ENCODE peak calls at places on chromosomes 16 and 17, in nine cellular contexts. X, Y, G, Z, B, V, S, R and D are unnamed samples.
A peak's percentile ranks its signal among the peaks of the same experiment; 100 is the strongest.

GRCh38 chr16:68724797-68725196 is 12.3 kb upstream of the CDH1 start:
- DNase-seq in X (no peak), Y (no peak), G (no peak), Z (no peak), B (no peak), V (no peak), S (no peak), R (no peak), D (no peak)

GRCh38 chr17:17315142-17315821 is 12.1 kb downstream of the NT5M start:
- DNase-seq in X (no peak), Y (no peak), G (no peak), Z (peak; percentile 65), B (no peak), V (no peak), S (no peak), R (no peak), D (peak; percentile 28)

GRCh38 chr17:3750926-3751325 is 27.2 kb downstream of the HASPIN start:
- DNase-seq in X (no peak), Y (no peak), G (no peak), Z (no peak), B (no peak), V (no peak), S (no peak), R (no peak), D (no peak)

GRCh38 chr16:49858200-49859129 is 2.6 kb upstream of the ZNF423 start:
- DNase-seq in X (no peak), Y (peak; percentile 68), G (no peak), Z (no peak), B (peak; percentile 64), V (peak; percentile 78), S (no peak), R (no peak), D (peak; percentile 86)

GRCh38 chr17:41768682-41769288 is 17.7 kb downstream of the JUP start:
- DNase-seq in X (no peak), Y (no peak), G (no peak), Z (no peak), B (no peak), V (no peak), S (no peak), R (no peak), D (no peak)

GRCh38 chr16:19607610-19608280 is 52.2 kb downstream of the VPS35L start:
- DNase-seq in X (no peak), Y (no peak), G (no peak), Z (no peak), B (no peak), V (no peak), S (no peak), R (peak; percentile 87), D (no peak)

GRCh38 chr16:68374251-68374805 is 63.5 kb downstream of the PRMT7 start:
- DNase-seq in X (no peak), Y (no peak), G (no peak), Z (no peak), B (no peak), V (no peak), S (no peak), R (no peak), D (no peak)

GRCh38 chr17:78341559-78342437 is 18.1 kb downstream of the SOCS3 start:
- DNase-seq in X (no peak), Y (peak; percentile 86), G (peak; percentile 49), Z (peak; percentile 47), B (peak; percentile 62), V (peak; percentile 88), S (peak; percentile 49), R (peak; percentile 82), D (peak; percentile 91)

GRCh38 chr16:19696312-19696711 is 21.7 kb downstream of the KNOP1 start:
- DNase-seq in X (peak; percentile 67), Y (peak; percentile 82), G (peak; percentile 75), Z (peak; percentile 75), B (no peak), V (no peak), S (peak; percentile 47), R (peak; percentile 83), D (no peak)

GRCh38 chr17:68661265-68662036 is 60.3 kb upstream of the FAM20A start:
- DNase-seq in X (no peak), Y (no peak), G (no peak), Z (no peak), B (no peak), V (peak; percentile 21), S (no peak), R (no peak), D (no peak)

GRCh38 chr16:85420501-85421337 is 192.4 kb upstream of the GSE1 start:
- DNase-seq in X (no peak), Y (peak; percentile 56), G (no peak), Z (no peak), B (peak; percentile 17), V (peak; percentile 69), S (no peak), R (peak; percentile 66), D (no peak)

GRCh38 chr16:54934536-54935410 is 4.1 kb downstream of the IRX5 start:
- DNase-seq in X (no peak), Y (no peak), G (peak; percentile 52), Z (peak; percentile 67), B (no peak), V (peak; percentile 85), S (no peak), R (no peak), D (no peak)

GRCh38 chr17:79852748-79853147 is 13.5 kb upstream of the CBX4 start:
- DNase-seq in X (no peak), Y (no peak), G (peak; percentile 76), Z (no peak), B (no peak), V (no peak), S (no peak), R (peak; percentile 36), D (no peak)

GRCh38 chr16:54585966-54586365 is 299.4 kb upstream of the IRX3 start:
- DNase-seq in X (no peak), Y (no peak), G (no peak), Z (no peak), B (no peak), V (no peak), S (no peak), R (no peak), D (no peak)

GRCh38 chr17:74816883-74817620 is 40.9 kb upstream of the NAT9 start:
- DNase-seq in X (no peak), Y (no peak), G (no peak), Z (no peak), B (no peak), V (no peak), S (no peak), R (no peak), D (no peak)

GRCh38 chr17:67466251-67466650 is 89.2 kb downstream of the PITPNC1 start:
- DNase-seq in X (no peak), Y (no peak), G (no peak), Z (no peak), B (no peak), V (no peak), S (no peak), R (no peak), D (no peak)

GRCh38 chr16:86498661-86499493 is 11.4 kb upstream of the FOXF1 start:
- DNase-seq in X (no peak), Y (no peak), G (no peak), Z (no peak), B (no peak), V (no peak), S (no peak), R (no peak), D (no peak)

GRCh38 chr16:86501989-86502855 is 8.1 kb upstream of the FOXF1 start:
- DNase-seq in X (no peak), Y (no peak), G (no peak), Z (no peak), B (no peak), V (no peak), S (no peak), R (no peak), D (no peak)

GRCh38 chr16:86498155-86498651 is 12.1 kb upstream of the FOXF1 start:
- DNase-seq in X (no peak), Y (no peak), G (no peak), Z (no peak), B (no peak), V (no peak), S (no peak), R (no peak), D (no peak)

GRCh38 chr16:86500708-86501510 is 9.4 kb upstream of the FOXF1 start:
- DNase-seq in X (no peak), Y (no peak), G (no peak), Z (no peak), B (no peak), V (no peak), S (no peak), R (no peak), D (no peak)

GRCh38 chr16:86499889-86500707 is 10.2 kb upstream of the FOXF1 start:
- DNase-seq in X (no peak), Y (no peak), G (no peak), Z (no peak), B (no peak), V (peak; percentile 68), S (no peak), R (no peak), D (no peak)
- H3K4me3 ChIP-seq in X (no peak overlapping the region), Y (no peak overlapping the region), G (no peak overlapping the region), Z (no peak overlapping the region), B (no peak overlapping the region), V (peak overlapping the region; percentile 41), S (no peak overlapping the region), R (no peak overlapping the region), D (no peak overlapping the region)

DNA sequence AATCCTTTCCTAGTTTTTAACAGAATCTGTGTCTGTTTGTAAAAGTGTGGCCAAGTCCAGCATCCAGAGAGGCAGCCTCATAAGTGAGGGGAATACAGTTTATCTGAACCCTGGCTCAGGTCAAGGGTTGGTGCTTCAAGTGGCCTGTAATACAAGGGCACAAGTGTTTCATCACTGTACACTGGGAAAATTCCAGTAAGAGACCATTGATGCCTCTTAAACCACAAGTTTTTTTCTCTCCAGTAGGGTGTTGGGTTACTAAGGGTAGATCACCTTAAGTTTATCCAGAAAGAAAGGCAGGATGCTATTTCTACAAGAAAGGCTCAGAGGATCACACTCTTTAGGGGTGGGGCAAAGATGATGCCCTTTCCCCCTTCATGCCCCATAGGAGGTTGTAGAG is 96.7 kb downstream of the CDYL2 start:
- DNase-seq in X (no peak), Y (no peak), G (no peak), Z (no peak), B (no peak), V (no peak), S (no peak), R (no peak), D (no peak)
- TF ChIP-seq CTCF in X (no peak), Y (no peak), G (no peak), Z (no peak), B (no peak), V (no peak), S (no peak), R (no peak), D (no peak)

DNA sequence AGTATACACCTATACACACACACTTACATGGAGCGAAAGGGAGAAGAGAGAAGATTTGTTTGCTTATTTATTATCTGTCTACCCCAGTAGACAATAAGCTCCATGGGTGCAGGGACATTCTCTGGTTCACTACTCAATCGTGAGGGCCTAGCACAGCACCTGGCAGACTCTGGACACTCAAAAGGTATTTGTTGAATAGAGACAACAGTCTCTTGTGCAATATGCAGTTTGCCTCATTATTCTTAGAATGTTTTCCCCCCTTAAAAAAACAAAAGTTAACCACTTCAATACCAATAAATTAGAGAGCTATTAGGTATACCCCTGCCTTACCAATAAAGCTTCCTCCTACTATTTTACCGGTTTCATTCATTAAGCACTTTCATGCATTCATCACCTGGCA is 2.0 kb downstream of the AKAP10 start:
- DNase-seq in X (no peak), Y (no peak), G (no peak), Z (no peak), B (no peak), V (no peak), S (no peak), R (no peak), D (no peak)
- H3K4me3 ChIP-seq in X (no peak overlapping the region), Y (no peak overlapping the region), G (no peak overlapping the region), Z (no peak overlapping the region), B (no peak overlapping the region), V (peak overlapping the region; percentile 76), S (no peak overlapping the region), R (peak overlapping the region; percentile 25), D (no peak overlapping the region)

GRCh38 chr17:72580321-72581127 is 459.7 kb downstream of the SOX9 start:
- DNase-seq in X (no peak), Y (no peak), G (peak; percentile 83), Z (peak; percentile 88), B (no peak), V (no peak), S (no peak), R (peak; percentile 94), D (no peak)
- TF ChIP-seq CTCF in X (no peak), Y (no peak), G (no peak), Z (peak; percentile 16), B (no peak), V (no peak), S (no peak), R (no peak), D (no peak)